ENCODE peak calls at places on chromosomes 3 and 15, in ten cellular contexts. O, K, A, M, X, D, Y, U, I and T are unnamed samples.

GRCh38 chr15:74307827-74308642 is 59.4 kb downstream of the CYP11A1 start:
- DNase-seq in Y (peak; percentile 47), D (peak; percentile 68), I (peak; percentile 17), M (peak; percentile 87), K (peak; percentile 79), U (peak; percentile 8), A (peak; percentile 70), X (peak; percentile 47), O (peak; percentile 77), T (peak; percentile 54)

GRCh38 chr15:74179101-74179841 is 5.8 kb downstream of the ISLR start:
- DNase-seq in Y (no peak), X (peak; percentile 71), U (no peak), O (peak; percentile 98), A (peak; percentile 83), D (peak; percentile 94), K (no peak), M (peak; percentile 93), I (peak; percentile 93), T (peak; percentile 97)

GRCh38 chr3:52077900-52078299 is 21.5 kb upstream of the DUSP7 start:
- DNase-seq in U (no peak), D (no peak), X (no peak), M (no peak), Y (no peak), K (no peak), O (no peak), A (no peak), I (no peak), T (no peak)

GRCh38 chr3:152474585-152474984 is 205.9 kb downstream of the MBNL1 start:
- DNase-seq in O (peak; percentile 72), M (peak; percentile 33), Y (no peak), D (peak; percentile 16), I (peak; percentile 69), A (no peak), K (peak; percentile 34), X (peak; percentile 22), U (no peak), T (peak; percentile 67)

GRCh38 chr15:48642795-48643194 is 2.7 kb downstream of the FBN1 start:
- DNase-seq in A (no peak), Y (no peak), I (no peak), K (no peak), X (no peak), D (no peak), U (no peak), M (no peak), O (no peak), T (no peak)

GRCh38 chr3:194121881-194122280 is 14.1 kb upstream of the HES1 start:
- DNase-seq in O (peak; percentile 27), K (no peak), D (no peak), M (no peak), I (no peak), U (no peak), A (no peak), X (no peak), Y (no peak), T (peak; percentile 32)

GRCh38 chr3:25621087-25621486 is 43.6 kb downstream of the TOP2B start:
- DNase-seq in A (no peak), I (no peak), M (no peak), D (no peak), X (no peak), Y (no peak), U (no peak), K (no peak), O (no peak), T (no peak)

GRCh38 chr3:33229947-33230346 is 11.3 kb upstream of the SUSD5 start:
- DNase-seq in Y (no peak), A (no peak), X (no peak), M (no peak), I (no peak), K (no peak), D (no peak), O (no peak), U (no peak), T (no peak)

GRCh38 chr3:135997554-135998320 is 32.2 kb downstream of the PPP2R3A start:
- DNase-seq in M (no peak), A (no peak), O (no peak), D (no peak), X (no peak), K (no peak), I (no peak), Y (no peak), U (no peak), T (no peak)

GRCh38 chr15:59140422-59141226 is 35.7 kb downstream of the CCNB2 start:
- DNase-seq in A (no peak), I (no peak), K (no peak), M (no peak), Y (no peak), X (no peak), D (no peak), U (no peak), O (peak; percentile 60), T (no peak)

GRCh38 chr3:17078885-17079465 is 194.2 kb downstream of the PLCL2 start:
- DNase-seq in U (no peak), M (no peak), X (no peak), Y (no peak), A (no peak), O (no peak), I (no peak), K (no peak), D (no peak), T (no peak)

GRCh38 chr15:31276596-31277298 is 49.9 kb upstream of the KLF13 start:
- DNase-seq in X (no peak), U (no peak), D (no peak), A (no peak), M (no peak), I (no peak), K (no peak), Y (no peak), O (no peak), T (no peak)

GRCh38 chr15:81400640-81401236 is 26.7 kb upstream of the TMC3 start:
- DNase-seq in X (peak; percentile 39), A (no peak), O (peak; percentile 63), U (no peak), I (peak; percentile 7), K (peak; percentile 38), D (no peak), M (peak; percentile 26), Y (peak; percentile 9), T (peak; percentile 43)